ENCODE peak calls at places on chromosomes 13 and 19, in eight cellular contexts. K, Q, C, S, D, I, E and V are unnamed samples. For H3K36me3, the result is how much of the 10 kb centered on the place peaks cover.

GRCh38 chr19:12464769-12465725 is 19.6 kb downstream of the ZNF709 start:
- DNase-seq in E (no peak), S (no peak), I (no peak), Q (no peak), K (no peak), D (no peak), C (no peak), V (no peak)

GRCh38 chr13:48853381-48854102 is 122.2 kb upstream of the FNDC3A start:
- DNase-seq in Q (no peak), D (no peak), E (no peak), K (no peak), S (no peak), I (peak), C (no peak), V (no peak)

GRCh38 chr13:80562423-80562822 is 221.5 kb upstream of the SPRY2 start:
- DNase-seq in S (no peak), I (no peak), E (no peak), K (no peak), C (no peak), D (no peak), Q (no peak), V (no peak)

GRCh38 chr19:33302974-33303790 is 848 bp upstream of the CEBPA start:
- DNase-seq in S (no peak), C (peak), E (peak), D (peak), Q (peak), I (peak), K (peak), V (peak)

GRCh38 chr19:19485161-19485997 is 30.0 kb downstream of the TSSK6 start:
- DNase-seq in E (no peak), S (no peak), I (peak), D (no peak), C (no peak), K (peak), Q (no peak), V (no peak)

GRCh38 chr13:97121894-97122293 is 100.2 kb upstream of the MBNL2 start:
- DNase-seq in K (no peak), C (no peak), E (no peak), S (no peak), I (peak), Q (no peak), D (no peak), V (no peak)

GRCh38 chr13:43537124-43537523 is 249.6 kb downstream of the ENOX1 start:
- DNase-seq in I (peak), C (no peak), S (no peak), E (no peak), K (no peak), D (peak), Q (no peak), V (no peak)

GRCh38 chr13:24308488-24309020 is 826 bp upstream of the C1QTNF9 start:
- DNase-seq in E (no peak), I (no peak), S (no peak), Q (no peak), D (no peak), K (no peak), C (no peak), V (no peak)

GRCh38 chr13:42814868-42815267 is 33.5 kb downstream of the FAM216B start:
- DNase-seq in Q (no peak), I (peak), D (no peak), K (no peak), E (no peak), C (no peak), S (no peak), V (no peak)

GRCh38 chr13:99367663-99368448 is 60.7 kb upstream of the GPR183 start:
- DNase-seq in S (peak), C (no peak), D (no peak), K (no peak), I (no peak), Q (no peak), E (no peak), V (no peak)

GRCh38 chr13:41859555-41859954 is 101.4 kb downstream of the VWA8 start:
- DNase-seq in E (no peak), C (no peak), D (no peak), I (no peak), S (no peak), K (no peak), Q (no peak), V (no peak)

GRCh38 chr13:88376762-88377388 is 705.7 kb downstream of the SLITRK5 start:
- DNase-seq in S (no peak), K (no peak), E (no peak), I (no peak), D (no peak), C (no peak), Q (no peak), V (no peak)

GRCh38 chr19:18098891-18099622 is 1.5 kb downstream of the MAST3 start:
- DNase-seq in I (no peak), E (peak), S (no peak), C (no peak), K (no peak), Q (no peak), D (no peak), V (peak)

GRCh38 chr13:93420206-93420605 is 193.6 kb downstream of the GPC6 start:
- DNase-seq in E (no peak), K (no peak), C (no peak), I (no peak), S (no peak), Q (no peak), D (no peak), V (no peak)

GRCh38 chr19:43315851-43316250 is 37.6 kb upstream of the CD177 start:
- DNase-seq in Q (no peak), D (no peak), C (no peak), I (no peak), K (no peak), E (no peak), S (no peak), V (no peak)

GRCh38 chr19:44005968-44006367 is 3.2 kb downstream of the ZNF230 start:
- DNase-seq in Q (no peak), E (no peak), C (no peak), D (no peak), I (peak), K (no peak), S (no peak), V (no peak)

GRCh38 chr19:29714371-29714952 is 599 bp downstream of the C19orf12 start:
- DNase-seq in I (no peak), S (peak), Q (no peak), E (no peak), D (no peak), C (no peak), K (no peak), V (no peak)

GRCh38 chr19:50269653-50270052 is 59.5 kb downstream of the KCNC3 start:
- DNase-seq in K (no peak), S (no peak), I (no peak), C (no peak), Q (no peak), D (no peak), E (no peak), V (no peak)

GRCh38 chr19:51799998-51800848 is 5.3 kb downstream of the FPR3 start:
- DNase-seq in E (no peak), Q (no peak), I (peak), S (no peak), C (no peak), K (peak), D (no peak), V (no peak)

GRCh38 chr19:45506246-45506990 is 861 bp upstream of the VASP start:
- DNase-seq in S (peak), Q (peak), D (peak), E (peak), C (peak), I (peak), K (peak), V (peak)

GRCh38 chr19:39587496-39587895 is 14.8 kb upstream of the LGALS13 start:
- DNase-seq in S (no peak), D (no peak), K (no peak), E (no peak), C (no peak), I (no peak), Q (no peak), V (no peak)

GRCh38 chr13:97212540-97213146 is 9.5 kb upstream of the MBNL2 start:
- DNase-seq in K (no peak), S (no peak), C (no peak), E (peak), I (peak), D (no peak), Q (no peak), V (no peak)

GRCh38 chr19:6877766-6878165 is 9.6 kb upstream of the ADGRE1 start:
- DNase-seq in K (no peak), D (no peak), E (no peak), C (no peak), S (no peak), I (no peak), Q (no peak), V (no peak)

GRCh38 chr19:413756-414420 is 4.9 kb upstream of the C2CD4C start:
- DNase-seq in K (no peak), C (no peak), D (no peak), Q (no peak), I (no peak), S (no peak), E (no peak), V (no peak)

GRCh38 chr13:112510002-112510780 is 77.8 kb downstream of the TUBGCP3 start:
- DNase-seq in D (peak), S (no peak), I (peak), C (no peak), E (no peak), Q (no peak), K (no peak), V (no peak)

GRCh38 chr13:24348797-24349515 is 39.6 kb downstream of the C1QTNF9 start:
- DNase-seq in C (no peak), Q (no peak), D (no peak), K (no peak), I (no peak), E (peak), S (no peak), V (no peak)

GRCh38 chr13:44141213-44141724 is 232.4 kb upstream of the SERP2 start:
- DNase-seq in S (no peak), Q (no peak), K (no peak), E (no peak), D (peak), C (no peak), I (no peak), V (no peak)

GRCh38 chr13:43876366-43876765 is 3.2 kb downstream of the CCDC122 start:
- DNase-seq in S (no peak), I (no peak), E (no peak), Q (no peak), K (no peak), C (no peak), D (no peak), V (no peak)

GRCh38 chr13:77521595-77522367 is 13.7 kb upstream of the SCEL start:
- DNase-seq in E (no peak), I (no peak), D (no peak), C (no peak), K (no peak), S (no peak), Q (no peak), V (no peak)

GRCh38 chr13:32796754-32797153 is 210.5 kb downstream of the PDS5B start:
- DNase-seq in K (no peak), E (no peak), I (no peak), C (no peak), S (no peak), Q (no peak), D (no peak), V (no peak)

GRCh38 chr13:45370922-45371406 is 30.0 kb upstream of the TPT1 start:
- DNase-seq in C (peak), D (peak), Q (peak), S (peak), E (peak), K (peak), I (peak), V (peak)

GRCh38 chr13:54709546-54709945 is 1680.9 kb downstream of the OLFM4 start:
- DNase-seq in D (no peak), E (no peak), I (no peak), S (no peak), Q (no peak), K (no peak), C (no peak), V (no peak)

GRCh38 chr19:20245309-20245708 is 78.3 kb downstream of the ZNF486 start:
- DNase-seq in Q (no peak), C (no peak), D (no peak), S (no peak), K (no peak), I (no peak), E (no peak), V (no peak)

GRCh38 chr13:93967286-93967685 is 512.2 kb downstream of the DCT start:
- DNase-seq in C (no peak), Q (no peak), I (no peak), E (no peak), K (no peak), S (no peak), D (no peak), V (no peak)

GRCh38 chr13:19053561-19053960 is 128.1 kb downstream of the TUBA3C start:
- DNase-seq in D (no peak), K (no peak), S (no peak), E (no peak), C (no peak), I (no peak), Q (no peak), V (no peak)

GRCh38 chr13:20125129-20125782 is 35.6 kb downstream of the GJA3 start:
- DNase-seq in I (peak), K (no peak), C (no peak), S (no peak), E (no peak), D (no peak), Q (no peak), V (no peak)

GRCh38 chr19:40381321-40381720 is 8.7 kb downstream of the HIPK4 start:
- DNase-seq in Q (no peak), K (no peak), C (no peak), I (no peak), D (no peak), S (no peak), E (no peak), V (no peak)

GRCh38 chr13:66716502-66716901 is 513.6 kb downstream of the PCDH9 start:
- DNase-seq in K (no peak), C (no peak), D (no peak), E (no peak), I (no peak), S (no peak), Q (no peak), V (no peak)

GRCh38 chr13:66714795-66715194 is 515.3 kb downstream of the PCDH9 start:
- DNase-seq in Q (no peak), I (no peak), E (no peak), C (no peak), K (no peak), S (no peak), D (no peak), V (no peak)
- TF ChIP-seq CTCF in Q (no peak), I (no peak), E (no peak), C (no peak), K (no peak), S (no peak), D (peak), V (no peak)

DNA sequence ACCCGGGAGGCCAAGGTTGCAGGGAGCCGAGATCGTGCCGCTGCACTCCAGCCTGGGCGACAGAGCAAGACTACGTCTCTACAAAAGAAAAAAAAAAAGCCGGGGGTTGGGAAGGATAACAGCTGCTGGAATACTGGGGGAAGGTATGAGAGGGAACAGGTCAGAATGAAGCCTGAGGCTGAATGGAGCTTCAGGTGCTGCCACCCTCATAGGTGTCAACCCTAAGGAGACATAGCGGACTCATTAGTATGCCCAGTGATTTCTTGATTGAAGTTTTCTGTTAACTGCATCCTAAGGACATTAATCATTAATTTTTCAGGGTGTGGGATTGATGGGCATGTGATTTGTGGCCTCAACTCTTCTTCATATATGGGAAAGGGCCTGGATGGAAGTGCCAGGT is 6.0 kb downstream of the SMARCA4 start:
- DNase-seq in Q (no peak), E (no peak), D (no peak), C (no peak), S (no peak), K (no peak), I (no peak), V (no peak)
- H3K36me3 ChIP-seq in Q (under half), E (under half), D (under half), C (under half), S (under half), K (under half), I (under half), V (under half)

GRCh38 chr19:35896643-35897040 is 3.7 kb downstream of the NFKBID start:
- DNase-seq in K (no peak), S (no peak), I (no peak), Q (no peak), C (no peak), E (no peak), D (no peak), V (no peak)

GRCh38 chr19:35899547-35900214 is 659 bp downstream of the NFKBID start:
- DNase-seq in K (peak), I (peak), D (peak), S (peak), E (peak), C (peak), Q (peak), V (peak)

GRCh38 chr19:35895911-35896642 is 4.3 kb downstream of the NFKBID start:
- DNase-seq in C (no peak), E (no peak), S (no peak), Q (no peak), D (no peak), I (no peak), K (no peak), V (no peak)

GRCh38 chr19:35901055-35901644 is 810 bp upstream of the NFKBID start:
- DNase-seq in E (no peak), C (no peak), S (no peak), K (no peak), D (no peak), Q (no peak), I (peak), V (no peak)

DNA sequence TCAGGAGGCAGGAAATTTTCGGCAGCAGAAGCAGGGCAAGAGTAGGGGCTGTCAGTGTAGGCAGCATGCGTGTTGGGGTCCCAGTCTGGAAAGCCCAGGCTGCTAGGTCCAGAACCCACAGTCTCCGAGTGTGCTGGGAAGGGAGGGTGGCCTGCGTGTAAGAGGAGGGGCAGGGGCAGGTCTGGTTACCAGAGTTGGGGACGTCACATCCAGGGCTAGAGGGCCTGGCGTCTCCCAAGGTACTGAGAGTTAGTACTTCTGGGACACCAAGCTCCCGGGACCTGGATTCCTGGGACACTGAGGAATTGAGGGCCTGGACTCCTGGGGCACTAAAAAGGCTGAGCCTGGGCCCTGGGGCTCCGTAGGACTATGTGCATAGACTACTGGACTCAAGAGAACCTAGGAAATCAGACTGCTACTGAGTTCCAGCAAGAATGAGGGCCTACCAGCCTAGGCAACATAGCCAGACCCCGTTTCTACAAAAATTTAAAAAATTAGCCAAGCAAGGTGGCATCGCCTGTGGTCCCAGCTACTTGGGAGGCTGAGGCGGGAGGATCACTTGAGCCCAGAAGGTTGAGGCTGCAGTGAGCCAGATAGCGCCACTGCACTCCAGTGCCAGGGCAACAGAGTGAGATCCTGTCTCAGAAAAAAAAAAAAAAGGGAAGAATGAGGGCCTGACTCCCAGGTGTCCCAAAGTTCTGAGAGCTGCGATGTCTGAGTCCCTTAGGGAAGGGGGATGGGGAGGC is 2.5 kb downstream of the NFKBID start:
- DNase-seq in E (no peak), D (no peak), S (no peak), I (no peak), K (no peak), Q (no peak), C (no peak), V (no peak)
- H3K4me3 ChIP-seq in E (peak), D (no peak), S (peak), I (peak), K (peak), Q (peak), C (peak), V (peak)

GRCh38 chr19:55101261-55101660 is 16.2 kb downstream of the PPP1R12C start:
- DNase-seq in S (no peak), D (no peak), I (no peak), C (no peak), E (no peak), K (no peak), Q (no peak), V (no peak)
- TF ChIP-seq CTCF in S (no peak), D (no peak), I (no peak), C (no peak), E (no peak), K (no peak), Q (no peak), V (no peak)

GRCh38 chr19:15114153-15114540 is 6.9 kb downstream of the SYDE1 start:
- DNase-seq in K (no peak), C (peak), D (no peak), S (no peak), Q (no peak), I (peak), E (no peak), V (no peak)
- H3K36me3 ChIP-seq in K (half or more), C (half or more), D (half or more), S (under half), Q (under half), I (half or more), E (under half), V (under half)

GRCh38 chr19:3607398-3608078 is 863 bp upstream of the TBXA2R start:
- DNase-seq in S (peak), K (peak), C (peak), Q (peak), D (no peak), I (no peak), E (no peak), V (no peak)
- H3K4me3 ChIP-seq in S (no peak), K (peak), C (peak), Q (peak), D (no peak), I (peak), E (peak), V (no peak)

GRCh38 chr19:16824658-16825311 is 4.4 kb upstream of the SIN3B start:
- DNase-seq in C (no peak), Q (no peak), S (no peak), E (no peak), I (peak), D (no peak), K (no peak), V (no peak)
- TF ChIP-seq CTCF in C (no peak), Q (no peak), S (no peak), E (no peak), I (no peak), D (no peak), K (no peak), V (no peak)

DNA sequence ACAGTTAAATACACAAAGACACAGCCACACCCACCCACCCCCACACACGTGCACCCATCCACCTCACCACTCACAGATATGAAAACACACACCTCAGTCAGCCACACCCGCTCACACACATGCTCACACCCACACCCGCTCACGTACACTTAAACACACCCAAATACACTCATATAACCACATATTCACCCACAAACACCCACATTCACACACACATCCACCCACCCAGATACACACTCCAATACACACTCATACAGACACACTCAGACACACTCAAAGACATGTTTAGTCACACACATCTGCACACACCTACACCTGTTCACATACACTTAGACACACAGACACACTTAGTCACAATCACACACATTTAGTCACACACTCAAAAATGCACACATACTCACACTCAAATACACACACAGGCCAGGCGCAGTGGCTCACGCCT is 30.6 kb downstream of the ADGRL1 start:
- DNase-seq in K (no peak), D (no peak), C (no peak), I (no peak), Q (no peak), S (no peak), E (no peak), V (no peak)
- H3K36me3 ChIP-seq in K (under half), D (under half), C (under half), I (under half), Q (under half), S (under half), E (under half), V (under half)

GRCh38 chr13:110309159-110309476 is 2.0 kb downstream of the COL4A2 start:
- DNase-seq in S (no peak), Q (no peak), C (peak), K (no peak), E (no peak), I (no peak), D (no peak), V (no peak)
- H3K4me3 ChIP-seq in S (no peak), Q (peak), C (peak), K (peak), E (peak), I (peak), D (peak), V (no peak)